ENCODE peak calls at places on chromosomes 6 and 20, in four cellular contexts. One of them, this sample, is unnamed.

GRCh38 chr20:64203037-64203777 is 39.0 kb downstream of the MYT1 start:
- DNase-seq in A549: no peak
- DNase-seq in activated CD8-positive, alpha-beta memory T cell treated with anti-CD3 and anti-CD28 coated beads for 1 hour: no peak
- DNase-seq in stromal cell of bone marrow: no peak
- DNase-seq in this sample: no peak

GRCh38 chr6:52333840-52334200 is 28.1 kb upstream of the PAQR8 start:
- DNase-seq in A549: no peak
- DNase-seq in activated CD8-positive, alpha-beta memory T cell treated with anti-CD3 and anti-CD28 coated beads for 1 hour: no peak
- DNase-seq in stromal cell of bone marrow: no peak
- DNase-seq in this sample: no peak

GRCh38 chr6:66421570-66421969 is 714.5 kb upstream of the EYS start:
- DNase-seq in A549: peak
- DNase-seq in activated CD8-positive, alpha-beta memory T cell treated with anti-CD3 and anti-CD28 coated beads for 1 hour: no peak
- DNase-seq in stromal cell of bone marrow: no peak
- DNase-seq in this sample: no peak

GRCh38 chr6:89999154-89999553 is 104.9 kb downstream of the GJA10 start:
- DNase-seq in A549: no peak
- DNase-seq in activated CD8-positive, alpha-beta memory T cell treated with anti-CD3 and anti-CD28 coated beads for 1 hour: no peak
- DNase-seq in stromal cell of bone marrow: no peak
- DNase-seq in this sample: no peak

GRCh38 chr20:46423882-46424482 is 17.6 kb upstream of the ELMO2 start:
- DNase-seq in A549: no peak
- DNase-seq in activated CD8-positive, alpha-beta memory T cell treated with anti-CD3 and anti-CD28 coated beads for 1 hour: no peak
- DNase-seq in stromal cell of bone marrow: no peak
- DNase-seq in this sample: no peak

GRCh38 chr20:32972181-32973076 is 31.8 kb downstream of the SUN5 start:
- DNase-seq in A549: no peak
- DNase-seq in activated CD8-positive, alpha-beta memory T cell treated with anti-CD3 and anti-CD28 coated beads for 1 hour: peak
- DNase-seq in stromal cell of bone marrow: no peak
- DNase-seq in this sample: no peak

GRCh38 chr6:33430991-33431879 is 11.4 kb downstream of the SYNGAP1 start:
- DNase-seq in A549: peak
- DNase-seq in activated CD8-positive, alpha-beta memory T cell treated with anti-CD3 and anti-CD28 coated beads for 1 hour: peak
- DNase-seq in stromal cell of bone marrow: no peak
- DNase-seq in this sample: no peak

GRCh38 chr6:35294308-35294945 is 3.2 kb upstream of the DEF6 start:
- DNase-seq in A549: peak
- DNase-seq in activated CD8-positive, alpha-beta memory T cell treated with anti-CD3 and anti-CD28 coated beads for 1 hour: no peak
- DNase-seq in stromal cell of bone marrow: no peak
- DNase-seq in this sample: no peak

GRCh38 chr6:37696220-37696840 is 1.4 kb downstream of the MDGA1 start:
- DNase-seq in A549: no peak
- DNase-seq in activated CD8-positive, alpha-beta memory T cell treated with anti-CD3 and anti-CD28 coated beads for 1 hour: no peak
- DNase-seq in stromal cell of bone marrow: no peak
- DNase-seq in this sample: no peak

GRCh38 chr6:52251113-52251512 is 6.8 kb upstream of the IL17F start:
- DNase-seq in A549: no peak
- DNase-seq in activated CD8-positive, alpha-beta memory T cell treated with anti-CD3 and anti-CD28 coated beads for 1 hour: no peak
- DNase-seq in stromal cell of bone marrow: no peak
- DNase-seq in this sample: no peak

GRCh38 chr20:3276400-3277015 is 37.5 kb upstream of the SLC4A11 start:
- DNase-seq in A549: peak
- DNase-seq in activated CD8-positive, alpha-beta memory T cell treated with anti-CD3 and anti-CD28 coated beads for 1 hour: no peak
- DNase-seq in stromal cell of bone marrow: no peak
- DNase-seq in this sample: no peak

GRCh38 chr6:422423-423061 is 31.0 kb downstream of the IRF4 start:
- DNase-seq in A549: peak
- DNase-seq in activated CD8-positive, alpha-beta memory T cell treated with anti-CD3 and anti-CD28 coated beads for 1 hour: no peak
- DNase-seq in stromal cell of bone marrow: peak
- DNase-seq in this sample: peak